ENCODE peak calls at places on chromosomes 6 and 20, in nine cellular contexts. One of them, this sample, is unnamed.

GRCh38 chr6:7594579-7595125 is 4.7 kb downstream of the SNRNP48 start:
- DNase-seq in RWPE1: no peak
- DNase-seq in GM13977: no peak
- DNase-seq in CD8-positive, alpha-beta T cell: no peak
- DNase-seq in upper lobe of right lung: no peak
- DNase-seq in hepatocyte: no peak
- DNase-seq in GM12878: no peak
- DNase-seq in activated B cell treated with CpG ODN at 0.5 μM for 24 hours: no peak
- DNase-seq in AG09319: no peak
- DNase-seq in this sample: no peak

GRCh38 chr6:151160869-151161268 is 78.9 kb upstream of the AKAP12 start:
- DNase-seq in GM12878: no peak
- DNase-seq in activated B cell treated with CpG ODN at 0.5 μM for 24 hours: no peak
- DNase-seq in GM13977: no peak
- DNase-seq in AG09319: no peak
- DNase-seq in CD8-positive, alpha-beta T cell: no peak
- DNase-seq in upper lobe of right lung: peak; percentile 70
- DNase-seq in hepatocyte: peak; percentile 58
- DNase-seq in RWPE1: no peak
- DNase-seq in this sample: no peak

GRCh38 chr6:1610497-1611321 is 994 bp downstream of the FOXC1 start:
- DNase-seq in upper lobe of right lung: no peak
- DNase-seq in AG09319: no peak
- DNase-seq in RWPE1: no peak
- DNase-seq in hepatocyte: peak; percentile 25
- DNase-seq in CD8-positive, alpha-beta T cell: no peak
- DNase-seq in GM13977: peak; percentile 64
- DNase-seq in GM12878: no peak
- DNase-seq in activated B cell treated with CpG ODN at 0.5 μM for 24 hours: peak; percentile 52
- DNase-seq in this sample: no peak

GRCh38 chr6:119443993-119444641 is 94.6 kb upstream of the MAN1A1 start:
- DNase-seq in hepatocyte: no peak
- DNase-seq in AG09319: no peak
- DNase-seq in activated B cell treated with CpG ODN at 0.5 μM for 24 hours: no peak
- DNase-seq in RWPE1: no peak
- DNase-seq in upper lobe of right lung: no peak
- DNase-seq in GM13977: no peak
- DNase-seq in GM12878: no peak
- DNase-seq in CD8-positive, alpha-beta T cell: no peak
- DNase-seq in this sample: no peak

GRCh38 chr6:27866370-27867050 is 45.7 kb downstream of the OR2B2 start:
- DNase-seq in CD8-positive, alpha-beta T cell: peak; percentile 43
- DNase-seq in AG09319: no peak
- DNase-seq in upper lobe of right lung: no peak
- DNase-seq in GM12878: peak; percentile 74
- DNase-seq in RWPE1: peak; percentile 81
- DNase-seq in activated B cell treated with CpG ODN at 0.5 μM for 24 hours: peak; percentile 26
- DNase-seq in hepatocyte: peak; percentile 56
- DNase-seq in GM13977: peak; percentile 71
- DNase-seq in this sample: no peak

GRCh38 chr6:39334039-39334438 is 11.5 kb upstream of the KCNK16 start:
- DNase-seq in AG09319: no peak
- DNase-seq in activated B cell treated with CpG ODN at 0.5 μM for 24 hours: no peak
- DNase-seq in hepatocyte: no peak
- DNase-seq in RWPE1: no peak
- DNase-seq in GM13977: no peak
- DNase-seq in upper lobe of right lung: no peak
- DNase-seq in GM12878: no peak
- DNase-seq in CD8-positive, alpha-beta T cell: no peak
- DNase-seq in this sample: no peak

GRCh38 chr6:169864148-169865030 is 113.0 kb downstream of the ERMARD start:
- DNase-seq in upper lobe of right lung: no peak
- DNase-seq in activated B cell treated with CpG ODN at 0.5 μM for 24 hours: peak; percentile 3
- DNase-seq in hepatocyte: no peak
- DNase-seq in AG09319: no peak
- DNase-seq in CD8-positive, alpha-beta T cell: no peak
- DNase-seq in RWPE1: no peak
- DNase-seq in GM12878: no peak
- DNase-seq in GM13977: no peak
- DNase-seq in this sample: no peak

GRCh38 chr6:84349542-84349941 is 122.1 kb upstream of the CEP162 start:
- DNase-seq in RWPE1: no peak
- DNase-seq in hepatocyte: no peak
- DNase-seq in CD8-positive, alpha-beta T cell: no peak
- DNase-seq in activated B cell treated with CpG ODN at 0.5 μM for 24 hours: no peak
- DNase-seq in AG09319: no peak
- DNase-seq in upper lobe of right lung: no peak
- DNase-seq in GM13977: no peak
- DNase-seq in GM12878: no peak
- DNase-seq in this sample: no peak

GRCh38 chr6:101439790-101440189 is 46.3 kb downstream of the GRIK2 start:
- DNase-seq in upper lobe of right lung: no peak
- DNase-seq in AG09319: no peak
- DNase-seq in GM13977: no peak
- DNase-seq in GM12878: no peak
- DNase-seq in RWPE1: no peak
- DNase-seq in hepatocyte: no peak
- DNase-seq in activated B cell treated with CpG ODN at 0.5 μM for 24 hours: no peak
- DNase-seq in CD8-positive, alpha-beta T cell: no peak
- DNase-seq in this sample: no peak

GRCh38 chr20:19995220-19995863 is 21.8 kb upstream of the NAA20 start:
- DNase-seq in RWPE1: no peak
- DNase-seq in GM12878: no peak
- DNase-seq in activated B cell treated with CpG ODN at 0.5 μM for 24 hours: no peak
- DNase-seq in upper lobe of right lung: no peak
- DNase-seq in hepatocyte: peak; percentile 71
- DNase-seq in AG09319: no peak
- DNase-seq in CD8-positive, alpha-beta T cell: peak; percentile 26
- DNase-seq in GM13977: peak; percentile 62
- DNase-seq in this sample: no peak

GRCh38 chr6:148868314-148868713 is 121.5 kb downstream of the UST start:
- DNase-seq in activated B cell treated with CpG ODN at 0.5 μM for 24 hours: no peak
- DNase-seq in AG09319: no peak
- DNase-seq in CD8-positive, alpha-beta T cell: no peak
- DNase-seq in RWPE1: peak; percentile 71
- DNase-seq in GM12878: no peak
- DNase-seq in hepatocyte: no peak
- DNase-seq in GM13977: no peak
- DNase-seq in upper lobe of right lung: no peak
- DNase-seq in this sample: no peak

GRCh38 chr6:46954819-46955520 is 33.2 kb upstream of the ADGRF5 start:
- DNase-seq in AG09319: no peak
- DNase-seq in CD8-positive, alpha-beta T cell: no peak
- DNase-seq in activated B cell treated with CpG ODN at 0.5 μM for 24 hours: no peak
- DNase-seq in GM13977: no peak
- DNase-seq in hepatocyte: no peak
- DNase-seq in RWPE1: peak; percentile 34
- DNase-seq in upper lobe of right lung: no peak
- DNase-seq in GM12878: no peak
- DNase-seq in this sample: no peak

GRCh38 chr20:45343445-45343866 is 4.8 kb downstream of the SDC4 start:
- DNase-seq in RWPE1: peak; percentile 19
- DNase-seq in AG09319: no peak
- DNase-seq in GM13977: no peak
- DNase-seq in hepatocyte: peak; percentile 76
- DNase-seq in activated B cell treated with CpG ODN at 0.5 μM for 24 hours: no peak
- DNase-seq in upper lobe of right lung: no peak
- DNase-seq in GM12878: no peak
- DNase-seq in CD8-positive, alpha-beta T cell: no peak
- DNase-seq in this sample: no peak

GRCh38 chr6:81792826-81793225 is 40.3 kb upstream of the TENT5A start:
- DNase-seq in AG09319: no peak
- DNase-seq in hepatocyte: no peak
- DNase-seq in GM12878: no peak
- DNase-seq in RWPE1: no peak
- DNase-seq in activated B cell treated with CpG ODN at 0.5 μM for 24 hours: no peak
- DNase-seq in CD8-positive, alpha-beta T cell: no peak
- DNase-seq in GM13977: no peak
- DNase-seq in upper lobe of right lung: no peak
- DNase-seq in this sample: no peak

GRCh38 chr20:23629017-23629541 is 8.7 kb downstream of the CST3 start:
- DNase-seq in AG09319: no peak
- DNase-seq in RWPE1: peak; percentile 89
- DNase-seq in CD8-positive, alpha-beta T cell: no peak
- DNase-seq in activated B cell treated with CpG ODN at 0.5 μM for 24 hours: no peak
- DNase-seq in GM12878: no peak
- DNase-seq in GM13977: no peak
- DNase-seq in upper lobe of right lung: no peak
- DNase-seq in hepatocyte: peak; percentile 89
- DNase-seq in this sample: no peak

GRCh38 chr6:12012566-12013367 is 655 bp downstream of the HIVEP1 start:
- DNase-seq in GM12878: peak; percentile 68
- DNase-seq in GM13977: peak; percentile 55
- DNase-seq in hepatocyte: peak; percentile 92
- DNase-seq in upper lobe of right lung: peak; percentile 84
- DNase-seq in CD8-positive, alpha-beta T cell: peak; percentile 70
- DNase-seq in RWPE1: peak; percentile 63
- DNase-seq in activated B cell treated with CpG ODN at 0.5 μM for 24 hours: peak; percentile 62
- DNase-seq in AG09319: no peak
- DNase-seq in this sample: no peak

GRCh38 chr6:147970970-147971369 is 371.7 kb upstream of the SASH1 start:
- DNase-seq in hepatocyte: no peak
- DNase-seq in AG09319: no peak
- DNase-seq in upper lobe of right lung: no peak
- DNase-seq in GM12878: no peak
- DNase-seq in CD8-positive, alpha-beta T cell: no peak
- DNase-seq in RWPE1: no peak
- DNase-seq in GM13977: no peak
- DNase-seq in activated B cell treated with CpG ODN at 0.5 μM for 24 hours: no peak
- DNase-seq in this sample: no peak

GRCh38 chr6:2196079-2196679 is 49.2 kb downstream of the GMDS start:
- DNase-seq in AG09319: peak; percentile 28
- DNase-seq in CD8-positive, alpha-beta T cell: peak; percentile 26
- DNase-seq in GM13977: peak; percentile 40
- DNase-seq in RWPE1: peak; percentile 49
- DNase-seq in activated B cell treated with CpG ODN at 0.5 μM for 24 hours: no peak
- DNase-seq in GM12878: peak; percentile 13
- DNase-seq in hepatocyte: peak; percentile 74
- DNase-seq in upper lobe of right lung: no peak
- DNase-seq in this sample: no peak

GRCh38 chr6:137805622-137806021 is 61.4 kb upstream of the TNFAIP3 start:
- DNase-seq in activated B cell treated with CpG ODN at 0.5 μM for 24 hours: no peak
- DNase-seq in hepatocyte: peak; percentile 38
- DNase-seq in GM12878: no peak
- DNase-seq in CD8-positive, alpha-beta T cell: no peak
- DNase-seq in AG09319: no peak
- DNase-seq in GM13977: no peak
- DNase-seq in upper lobe of right lung: no peak
- DNase-seq in RWPE1: no peak
- DNase-seq in this sample: no peak

GRCh38 chr20:9319687-9320384 is 194.6 kb upstream of the LAMP5 start:
- DNase-seq in activated B cell treated with CpG ODN at 0.5 μM for 24 hours: no peak
- DNase-seq in GM13977: no peak
- DNase-seq in upper lobe of right lung: no peak
- DNase-seq in CD8-positive, alpha-beta T cell: no peak
- DNase-seq in RWPE1: no peak
- DNase-seq in AG09319: no peak
- DNase-seq in hepatocyte: no peak
- DNase-seq in GM12878: no peak
- DNase-seq in this sample: no peak

GRCh38 chr20:9329356-9330092 is 184.9 kb upstream of the LAMP5 start:
- DNase-seq in GM12878: no peak
- DNase-seq in GM13977: no peak
- DNase-seq in CD8-positive, alpha-beta T cell: no peak
- DNase-seq in RWPE1: no peak
- DNase-seq in upper lobe of right lung: no peak
- DNase-seq in activated B cell treated with CpG ODN at 0.5 μM for 24 hours: no peak
- DNase-seq in AG09319: no peak
- DNase-seq in hepatocyte: no peak
- DNase-seq in this sample: no peak

GRCh38 chr20:9323622-9324021 is 190.8 kb upstream of the LAMP5 start:
- DNase-seq in GM12878: no peak
- DNase-seq in CD8-positive, alpha-beta T cell: no peak
- DNase-seq in AG09319: no peak
- DNase-seq in hepatocyte: peak; percentile 19
- DNase-seq in upper lobe of right lung: no peak
- DNase-seq in activated B cell treated with CpG ODN at 0.5 μM for 24 hours: no peak
- DNase-seq in RWPE1: no peak
- DNase-seq in GM13977: no peak
- DNase-seq in this sample: no peak
- TF ChIP-seq CTCF in GM12878: no peak
- TF ChIP-seq CTCF in CD8-positive, alpha-beta T cell: no peak
- TF ChIP-seq CTCF in AG09319: peak; percentile 22
- TF ChIP-seq CTCF in hepatocyte: peak; percentile 25
- TF ChIP-seq CTCF in upper lobe of right lung: peak; percentile 22
- TF ChIP-seq CTCF in activated B cell treated with CpG ODN at 0.5 μM for 24 hours: no peak
- TF ChIP-seq CTCF in RWPE1: no peak
- TF ChIP-seq CTCF in GM13977: no peak
- TF ChIP-seq CTCF in this sample: no peak

GRCh38 chr20:34475979-34476736 is 40.1 kb upstream of the DYNLRB1 start:
- DNase-seq in activated B cell treated with CpG ODN at 0.5 μM for 24 hours: peak; percentile 45
- DNase-seq in hepatocyte: peak; percentile 22
- DNase-seq in AG09319: no peak
- DNase-seq in upper lobe of right lung: peak; percentile 78
- DNase-seq in CD8-positive, alpha-beta T cell: peak; percentile 33
- DNase-seq in GM13977: peak; percentile 57
- DNase-seq in GM12878: no peak
- DNase-seq in RWPE1: no peak
- DNase-seq in this sample: no peak
- TF ChIP-seq CTCF in activated B cell treated with CpG ODN at 0.5 μM for 24 hours: no peak
- TF ChIP-seq CTCF in hepatocyte: peak; percentile 11
- TF ChIP-seq CTCF in AG09319: peak; percentile 38
- TF ChIP-seq CTCF in upper lobe of right lung: peak; percentile 59
- TF ChIP-seq CTCF in CD8-positive, alpha-beta T cell: peak; percentile 54
- TF ChIP-seq CTCF in GM13977: peak; percentile 57
- TF ChIP-seq CTCF in GM12878: peak; percentile 44
- TF ChIP-seq CTCF in RWPE1: peak; percentile 53
- TF ChIP-seq CTCF in this sample: no peak

GRCh38 chr6:22470454-22471368 is 98.7 kb upstream of the HDGFL1 start:
- DNase-seq in CD8-positive, alpha-beta T cell: no peak
- DNase-seq in GM12878: peak; percentile 9
- DNase-seq in upper lobe of right lung: peak; percentile 65
- DNase-seq in hepatocyte: peak; percentile 58
- DNase-seq in AG09319: peak; percentile 59
- DNase-seq in GM13977: no peak
- DNase-seq in activated B cell treated with CpG ODN at 0.5 μM for 24 hours: no peak
- DNase-seq in RWPE1: peak; percentile 5
- DNase-seq in this sample: no peak
- TF ChIP-seq CTCF in CD8-positive, alpha-beta T cell: no peak
- TF ChIP-seq CTCF in GM12878: no peak
- TF ChIP-seq CTCF in upper lobe of right lung: peak; percentile 32
- TF ChIP-seq CTCF in hepatocyte: peak; percentile 54
- TF ChIP-seq CTCF in AG09319: peak; percentile 13
- TF ChIP-seq CTCF in GM13977: no peak
- TF ChIP-seq CTCF in activated B cell treated with CpG ODN at 0.5 μM for 24 hours: no peak
- TF ChIP-seq CTCF in RWPE1: peak; percentile 11
- TF ChIP-seq CTCF in this sample: no peak

DNA sequence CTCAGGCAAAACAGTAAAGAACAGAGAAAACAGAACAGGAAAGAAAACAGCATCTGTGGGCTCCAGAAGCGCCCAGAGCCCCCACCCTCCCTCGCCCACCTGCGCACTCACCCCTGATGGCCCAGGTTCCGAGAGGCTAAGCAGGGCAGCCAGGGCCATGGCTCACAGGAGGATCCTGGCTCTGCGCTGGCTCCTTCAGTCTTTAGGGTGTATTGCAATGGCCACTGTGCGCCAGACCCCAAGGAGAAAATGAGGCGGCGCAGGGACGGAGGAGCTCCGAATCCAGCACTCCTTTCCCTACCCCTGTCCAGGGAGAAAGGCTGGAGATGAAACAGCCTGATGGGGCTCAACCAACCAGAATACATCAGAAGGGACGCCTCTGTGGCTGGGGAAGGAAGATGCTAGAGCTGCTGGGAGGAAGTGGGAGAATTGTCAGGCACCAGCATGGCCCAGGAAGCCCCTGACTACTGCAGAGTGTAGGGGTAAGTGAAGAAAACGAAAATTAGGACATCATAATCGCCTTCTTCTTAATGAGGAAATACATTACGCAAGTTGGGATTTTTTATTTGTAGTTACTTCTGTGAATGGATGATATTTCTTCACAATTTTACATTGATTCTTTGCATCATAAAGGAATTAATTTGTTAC is 49.0 kb downstream of the COL11A2 start:
- DNase-seq in AG09319: no peak
- DNase-seq in activated B cell treated with CpG ODN at 0.5 μM for 24 hours: no peak
- DNase-seq in GM12878: no peak
- DNase-seq in RWPE1: no peak
- DNase-seq in GM13977: no peak
- DNase-seq in hepatocyte: no peak
- DNase-seq in CD8-positive, alpha-beta T cell: no peak
- DNase-seq in upper lobe of right lung: no peak
- DNase-seq in this sample: no peak
- TF ChIP-seq CTCF in AG09319: no peak
- TF ChIP-seq CTCF in activated B cell treated with CpG ODN at 0.5 μM for 24 hours: no peak
- TF ChIP-seq CTCF in GM12878: no peak
- TF ChIP-seq CTCF in RWPE1: no peak
- TF ChIP-seq CTCF in GM13977: peak; percentile 8
- TF ChIP-seq CTCF in hepatocyte: no peak
- TF ChIP-seq CTCF in CD8-positive, alpha-beta T cell: no peak
- TF ChIP-seq CTCF in upper lobe of right lung: no peak
- TF ChIP-seq CTCF in this sample: no peak

This sample was measured in D721Med.